ENCODE peak calls at places on chromosomes 2 and 18, in seven cellular contexts. One of them, this sample, is unnamed.

GRCh38 chr2:55112229-55113016 is 62.2 kb upstream of the RTN4 start:
- DNase-seq in nucleus accumbens: peak
- DNase-seq in WTC11: no peak
- DNase-seq in naive B cell: no peak
- DNase-seq in chondrocyte: no peak
- DNase-seq in transverse colon: peak
- DNase-seq in GM20000: no peak
- DNase-seq in this sample: no peak

GRCh38 chr18:59623456-59624383 is 73.5 kb downstream of the CCBE1 start:
- DNase-seq in nucleus accumbens: no peak
- DNase-seq in WTC11: no peak
- DNase-seq in naive B cell: no peak
- DNase-seq in chondrocyte: no peak
- DNase-seq in transverse colon: no peak
- DNase-seq in GM20000: no peak
- DNase-seq in this sample: no peak

GRCh38 chr2:71787476-71788185 is 334.3 kb downstream of the DYSF start:
- DNase-seq in nucleus accumbens: no peak
- DNase-seq in WTC11: no peak
- DNase-seq in naive B cell: no peak
- DNase-seq in chondrocyte: no peak
- DNase-seq in transverse colon: no peak
- DNase-seq in GM20000: no peak
- DNase-seq in this sample: no peak

GRCh38 chr2:103773884-103774283 is 1012.1 kb downstream of the TMEM182 start:
- DNase-seq in nucleus accumbens: no peak
- DNase-seq in WTC11: no peak
- DNase-seq in naive B cell: no peak
- DNase-seq in chondrocyte: no peak
- DNase-seq in transverse colon: no peak
- DNase-seq in GM20000: no peak
- DNase-seq in this sample: no peak

GRCh38 chr2:116769515-116769914 is 1045.0 kb upstream of the DDX18 start:
- DNase-seq in nucleus accumbens: no peak
- DNase-seq in WTC11: no peak
- DNase-seq in naive B cell: no peak
- DNase-seq in chondrocyte: no peak
- DNase-seq in transverse colon: no peak
- DNase-seq in GM20000: no peak
- DNase-seq in this sample: no peak

GRCh38 chr2:171390941-171391516 is 42.8 kb downstream of the METTL8 start:
- DNase-seq in nucleus accumbens: no peak
- DNase-seq in WTC11: no peak
- DNase-seq in naive B cell: no peak
- DNase-seq in chondrocyte: no peak
- DNase-seq in transverse colon: no peak
- DNase-seq in GM20000: no peak
- DNase-seq in this sample: peak

GRCh38 chr2:71528221-71528620 is 74.9 kb downstream of the DYSF start:
- DNase-seq in nucleus accumbens: no peak
- DNase-seq in WTC11: peak
- DNase-seq in naive B cell: no peak
- DNase-seq in chondrocyte: no peak
- DNase-seq in transverse colon: no peak
- DNase-seq in GM20000: no peak
- DNase-seq in this sample: no peak

GRCh38 chr2:105691942-105692341 is 52.8 kb upstream of the NCK2 start:
- DNase-seq in nucleus accumbens: no peak
- DNase-seq in WTC11: no peak
- DNase-seq in naive B cell: peak
- DNase-seq in chondrocyte: no peak
- DNase-seq in transverse colon: no peak
- DNase-seq in GM20000: peak
- DNase-seq in this sample: no peak

GRCh38 chr2:220334210-220334609 is 706.8 kb downstream of the SLC4A3 start:
- DNase-seq in nucleus accumbens: no peak
- DNase-seq in WTC11: no peak
- DNase-seq in naive B cell: no peak
- DNase-seq in chondrocyte: no peak
- DNase-seq in transverse colon: no peak
- DNase-seq in GM20000: no peak
- DNase-seq in this sample: no peak

GRCh38 chr2:109171444-109172334 is 42.7 kb downstream of the SH3RF3 start:
- DNase-seq in nucleus accumbens: no peak
- DNase-seq in WTC11: no peak
- DNase-seq in naive B cell: no peak
- DNase-seq in chondrocyte: no peak
- DNase-seq in transverse colon: peak
- DNase-seq in GM20000: no peak
- DNase-seq in this sample: no peak

GRCh38 chr2:10993001-10993481 is 81.3 kb downstream of the KCNF1 start:
- DNase-seq in nucleus accumbens: no peak
- DNase-seq in WTC11: no peak
- DNase-seq in naive B cell: no peak
- DNase-seq in chondrocyte: no peak
- DNase-seq in transverse colon: peak
- DNase-seq in GM20000: no peak
- DNase-seq in this sample: no peak

GRCh38 chr2:166372046-166372445 is 3.7 kb downstream of the SCN9A start:
- DNase-seq in nucleus accumbens: no peak
- DNase-seq in WTC11: no peak
- DNase-seq in naive B cell: no peak
- DNase-seq in chondrocyte: no peak
- DNase-seq in transverse colon: no peak
- DNase-seq in GM20000: no peak
- DNase-seq in this sample: no peak

GRCh38 chr2:134300585-134300984 is 46.7 kb downstream of the MGAT5 start:
- DNase-seq in nucleus accumbens: no peak
- DNase-seq in WTC11: no peak
- DNase-seq in naive B cell: no peak
- DNase-seq in chondrocyte: no peak
- DNase-seq in transverse colon: no peak
- DNase-seq in GM20000: no peak
- DNase-seq in this sample: no peak

GRCh38 chr18:9712606-9713005 is 4.5 kb downstream of the RAB31 start:
- DNase-seq in nucleus accumbens: no peak
- DNase-seq in WTC11: no peak
- DNase-seq in naive B cell: no peak
- DNase-seq in chondrocyte: no peak
- DNase-seq in transverse colon: no peak
- DNase-seq in GM20000: no peak
- DNase-seq in this sample: no peak

GRCh38 chr2:238289574-238289973 is 1.2 kb upstream of the PER2 start:
- DNase-seq in nucleus accumbens: no peak
- DNase-seq in WTC11: peak
- DNase-seq in naive B cell: no peak
- DNase-seq in chondrocyte: peak
- DNase-seq in transverse colon: no peak
- DNase-seq in GM20000: no peak
- DNase-seq in this sample: no peak

GRCh38 chr18:35697869-35698268 is 116.3 kb downstream of the GALNT1 start:
- DNase-seq in nucleus accumbens: no peak
- DNase-seq in WTC11: no peak
- DNase-seq in naive B cell: no peak
- DNase-seq in chondrocyte: no peak
- DNase-seq in transverse colon: no peak
- DNase-seq in GM20000: no peak
- DNase-seq in this sample: no peak

GRCh38 chr18:907171-907879 is 2.7 kb downstream of the ADCYAP1 start:
- DNase-seq in nucleus accumbens: no peak
- DNase-seq in WTC11: peak
- DNase-seq in naive B cell: no peak
- DNase-seq in chondrocyte: no peak
- DNase-seq in transverse colon: no peak
- DNase-seq in GM20000: peak
- DNase-seq in this sample: no peak

GRCh38 chr2:74334931-74335333 is 8.3 kb downstream of the SLC4A5 start:
- DNase-seq in nucleus accumbens: peak
- DNase-seq in WTC11: peak
- DNase-seq in naive B cell: peak
- DNase-seq in chondrocyte: no peak
- DNase-seq in transverse colon: peak
- DNase-seq in GM20000: peak
- DNase-seq in this sample: no peak

GRCh38 chr2:169276045-169276444 is 86.3 kb downstream of the LRP2 start:
- DNase-seq in nucleus accumbens: no peak
- DNase-seq in WTC11: no peak
- DNase-seq in naive B cell: no peak
- DNase-seq in chondrocyte: no peak
- DNase-seq in transverse colon: no peak
- DNase-seq in GM20000: no peak
- DNase-seq in this sample: no peak

GRCh38 chr2:239725551-239725890 is 299.6 kb downstream of the NDUFA10 start:
- DNase-seq in nucleus accumbens: no peak
- DNase-seq in WTC11: no peak
- DNase-seq in naive B cell: no peak
- DNase-seq in chondrocyte: peak
- DNase-seq in transverse colon: peak
- DNase-seq in GM20000: no peak
- DNase-seq in this sample: peak

GRCh38 chr2:238164906-238165287 is 6.1 kb downstream of the ERFE start:
- DNase-seq in nucleus accumbens: no peak
- DNase-seq in WTC11: no peak
- DNase-seq in naive B cell: no peak
- DNase-seq in chondrocyte: peak
- DNase-seq in transverse colon: no peak
- DNase-seq in GM20000: peak
- DNase-seq in this sample: peak

GRCh38 chr2:172403881-172404470 is 23.4 kb upstream of the ITGA6 start:
- DNase-seq in nucleus accumbens: no peak
- DNase-seq in WTC11: no peak
- DNase-seq in naive B cell: no peak
- DNase-seq in chondrocyte: no peak
- DNase-seq in transverse colon: no peak
- DNase-seq in GM20000: no peak
- DNase-seq in this sample: no peak

GRCh38 chr2:43083278-43083677 is 143.1 kb downstream of the ZFP36L2 start:
- DNase-seq in nucleus accumbens: no peak
- DNase-seq in WTC11: no peak
- DNase-seq in naive B cell: no peak
- DNase-seq in chondrocyte: no peak
- DNase-seq in transverse colon: no peak
- DNase-seq in GM20000: no peak
- DNase-seq in this sample: no peak

GRCh38 chr2:84481702-84482101 is 22.6 kb upstream of the SUCLG1 start:
- DNase-seq in nucleus accumbens: no peak
- DNase-seq in WTC11: no peak
- DNase-seq in naive B cell: no peak
- DNase-seq in chondrocyte: no peak
- DNase-seq in transverse colon: no peak
- DNase-seq in GM20000: no peak
- DNase-seq in this sample: no peak

GRCh38 chr18:56812674-56813073 is 161.5 kb downstream of the WDR7 start:
- DNase-seq in nucleus accumbens: no peak
- DNase-seq in WTC11: no peak
- DNase-seq in naive B cell: no peak
- DNase-seq in chondrocyte: no peak
- DNase-seq in transverse colon: no peak
- DNase-seq in GM20000: no peak
- DNase-seq in this sample: no peak

GRCh38 chr2:202056611-202057010 is 16.4 kb upstream of the KIAA2012 start:
- DNase-seq in nucleus accumbens: no peak
- DNase-seq in WTC11: no peak
- DNase-seq in naive B cell: no peak
- DNase-seq in chondrocyte: no peak
- DNase-seq in transverse colon: no peak
- DNase-seq in GM20000: no peak
- DNase-seq in this sample: no peak

GRCh38 chr2:46814160-46814559 is 101.4 kb downstream of the MCFD2 start:
- DNase-seq in nucleus accumbens: no peak
- DNase-seq in WTC11: no peak
- DNase-seq in naive B cell: no peak
- DNase-seq in chondrocyte: no peak
- DNase-seq in transverse colon: peak
- DNase-seq in GM20000: no peak
- DNase-seq in this sample: no peak

GRCh38 chr2:119232666-119232993 is 9.0 kb downstream of the STEAP3 start:
- DNase-seq in nucleus accumbens: no peak
- DNase-seq in WTC11: no peak
- DNase-seq in naive B cell: no peak
- DNase-seq in chondrocyte: no peak
- DNase-seq in transverse colon: no peak
- DNase-seq in GM20000: no peak
- DNase-seq in this sample: no peak

GRCh38 chr2:46231721-46232120 is 65.5 kb upstream of the EPAS1 start:
- DNase-seq in nucleus accumbens: no peak
- DNase-seq in WTC11: no peak
- DNase-seq in naive B cell: no peak
- DNase-seq in chondrocyte: no peak
- DNase-seq in transverse colon: no peak
- DNase-seq in GM20000: no peak
- DNase-seq in this sample: no peak

GRCh38 chr2:67083978-67084377 is 313.2 kb upstream of the ETAA1 start:
- DNase-seq in nucleus accumbens: no peak
- DNase-seq in WTC11: no peak
- DNase-seq in naive B cell: no peak
- DNase-seq in chondrocyte: no peak
- DNase-seq in transverse colon: no peak
- DNase-seq in GM20000: no peak
- DNase-seq in this sample: no peak

This sample was measured in RWPE2.